ENCODE peak calls at places on chromosome 14, in four cellular contexts. One of them, this sample, is unnamed. For H4K20me1, the result is how much of the 10 kb centered on the place peaks cover.

GRCh38 chr14:54133896-54134295 is 177.3 kb upstream of the BMP4 start:
- DNase-seq in PC-3: peak
- DNase-seq in neural progenitor cell: no peak
- DNase-seq in OCI-LY7: no peak
- DNase-seq in this sample: no peak

GRCh38 chr14:65803886-65804285 is 391.4 kb downstream of the FUT8 start:
- DNase-seq in PC-3: no peak
- DNase-seq in neural progenitor cell: no peak
- DNase-seq in OCI-LY7: no peak
- DNase-seq in this sample: no peak

GRCh38 chr14:106459971-106460730 is 933.8 kb downstream of the TMEM121 start:
- DNase-seq in PC-3: no peak
- DNase-seq in neural progenitor cell: no peak
- DNase-seq in OCI-LY7: peak
- DNase-seq in this sample: no peak

GRCh38 chr14:35747379-35747778 is 61.7 kb downstream of the RALGAPA1 start:
- DNase-seq in PC-3: peak
- DNase-seq in neural progenitor cell: no peak
- DNase-seq in OCI-LY7: no peak
- DNase-seq in this sample: no peak

GRCh38 chr14:49970474-49971147 is 77.7 kb downstream of the ARF6 start:
- DNase-seq in PC-3: no peak
- DNase-seq in neural progenitor cell: no peak
- DNase-seq in OCI-LY7: peak
- DNase-seq in this sample: peak

GRCh38 chr14:24366664-24367505 is 1.1 kb upstream of the NFATC4 start:
- DNase-seq in PC-3: peak
- DNase-seq in neural progenitor cell: peak
- DNase-seq in OCI-LY7: peak
- DNase-seq in this sample: peak

GRCh38 chr14:87432698-87433097 is 560.3 kb downstream of the GALC start:
- DNase-seq in PC-3: no peak
- DNase-seq in neural progenitor cell: no peak
- DNase-seq in OCI-LY7: no peak
- DNase-seq in this sample: no peak

GRCh38 chr14:30209136-30209535 is 281.5 kb upstream of the PRKD1 start:
- DNase-seq in PC-3: no peak
- DNase-seq in neural progenitor cell: no peak
- DNase-seq in OCI-LY7: no peak
- DNase-seq in this sample: no peak

GRCh38 chr14:29536886-29537511 is 390.6 kb downstream of the PRKD1 start:
- DNase-seq in PC-3: peak
- DNase-seq in neural progenitor cell: no peak
- DNase-seq in OCI-LY7: peak
- DNase-seq in this sample: no peak

GRCh38 chr14:95601650-95602049 is 66.8 kb downstream of the GLRX5 start:
- DNase-seq in PC-3: no peak
- DNase-seq in neural progenitor cell: no peak
- DNase-seq in OCI-LY7: no peak
- DNase-seq in this sample: no peak

GRCh38 chr14:99254391-99255009 is 17.5 kb downstream of the BCL11B start:
- DNase-seq in PC-3: no peak
- DNase-seq in neural progenitor cell: no peak
- DNase-seq in OCI-LY7: no peak
- DNase-seq in this sample: no peak

GRCh38 chr14:93648440-93649168 is 139.7 kb downstream of the PRIMA1 start:
- DNase-seq in PC-3: peak
- DNase-seq in neural progenitor cell: peak
- DNase-seq in OCI-LY7: peak
- DNase-seq in this sample: no peak

GRCh38 chr14:91303924-91304229 is 59.4 kb upstream of the GPR68 start:
- DNase-seq in PC-3: no peak
- DNase-seq in neural progenitor cell: no peak
- DNase-seq in OCI-LY7: no peak
- DNase-seq in this sample: no peak

GRCh38 chr14:105144666-105145380 is 23.8 kb downstream of the JAG2 start:
- DNase-seq in PC-3: no peak
- DNase-seq in neural progenitor cell: no peak
- DNase-seq in OCI-LY7: no peak
- DNase-seq in this sample: peak

GRCh38 chr14:54772451-54772881 is 130.2 kb downstream of the GCH1 start:
- DNase-seq in PC-3: peak
- DNase-seq in neural progenitor cell: no peak
- DNase-seq in OCI-LY7: no peak
- DNase-seq in this sample: no peak

GRCh38 chr14:95101736-95102677 is 55.3 kb downstream of the DICER1 start:
- DNase-seq in PC-3: no peak
- DNase-seq in neural progenitor cell: no peak
- DNase-seq in OCI-LY7: no peak
- DNase-seq in this sample: no peak

GRCh38 chr14:39268393-39268792 is 34.7 kb downstream of the MIA2 start:
- DNase-seq in PC-3: peak
- DNase-seq in neural progenitor cell: peak
- DNase-seq in OCI-LY7: peak
- DNase-seq in this sample: no peak

GRCh38 chr14:76348898-76349297 is 27.0 kb upstream of the ESRRB start:
- DNase-seq in PC-3: peak
- DNase-seq in neural progenitor cell: peak
- DNase-seq in OCI-LY7: no peak
- DNase-seq in this sample: no peak

GRCh38 chr14:60196291-60196690 is 31.1 kb upstream of the DHRS7 start:
- DNase-seq in PC-3: peak
- DNase-seq in neural progenitor cell: no peak
- DNase-seq in OCI-LY7: no peak
- DNase-seq in this sample: no peak

GRCh38 chr14:71336488-71337192 is 429.4 kb downstream of the PCNX1 start:
- DNase-seq in PC-3: no peak
- DNase-seq in neural progenitor cell: no peak
- DNase-seq in OCI-LY7: no peak
- DNase-seq in this sample: no peak

GRCh38 chr14:94499673-94500072 is 9.6 kb downstream of the SERPINA12 start:
- DNase-seq in PC-3: no peak
- DNase-seq in neural progenitor cell: no peak
- DNase-seq in OCI-LY7: no peak
- DNase-seq in this sample: no peak

GRCh38 chr14:95136631-95137030 is 20.7 kb downstream of the DICER1 start:
- DNase-seq in PC-3: no peak
- DNase-seq in neural progenitor cell: no peak
- DNase-seq in OCI-LY7: no peak
- DNase-seq in this sample: no peak

GRCh38 chr14:100238419-100239199 is at the start of gene YY1:
- DNase-seq in PC-3: peak
- DNase-seq in neural progenitor cell: peak
- DNase-seq in OCI-LY7: peak
- DNase-seq in this sample: peak

GRCh38 chr14:80956922-80957321 is 1.5 kb downstream of the TSHR start:
- DNase-seq in PC-3: no peak
- DNase-seq in neural progenitor cell: no peak
- DNase-seq in OCI-LY7: peak
- DNase-seq in this sample: no peak

GRCh38 chr14:93044116-93044515 is 71.6 kb downstream of the ITPK1 start:
- DNase-seq in PC-3: peak
- DNase-seq in neural progenitor cell: no peak
- DNase-seq in OCI-LY7: no peak
- DNase-seq in this sample: peak

GRCh38 chr14:94681300-94682060 is 69.3 kb downstream of the SERPINA3 start:
- DNase-seq in PC-3: peak
- DNase-seq in neural progenitor cell: peak
- DNase-seq in OCI-LY7: peak
- DNase-seq in this sample: peak

GRCh38 chr14:50920482-50921225 is 23.6 kb downstream of the PYGL start:
- DNase-seq in PC-3: peak
- DNase-seq in neural progenitor cell: peak
- DNase-seq in OCI-LY7: no peak
- DNase-seq in this sample: peak

GRCh38 chr14:94042433-94043091 is 16.4 kb downstream of the OTUB2 start:
- DNase-seq in PC-3: no peak
- DNase-seq in neural progenitor cell: no peak
- DNase-seq in OCI-LY7: no peak
- DNase-seq in this sample: no peak

GRCh38 chr14:51068268-51068667 is 26.6 kb downstream of the TRIM9 start:
- DNase-seq in PC-3: no peak
- DNase-seq in neural progenitor cell: no peak
- DNase-seq in OCI-LY7: no peak
- DNase-seq in this sample: no peak

GRCh38 chr14:77128414-77128891 is 13.1 kb downstream of the ZDHHC22 start:
- DNase-seq in PC-3: peak
- DNase-seq in neural progenitor cell: no peak
- DNase-seq in OCI-LY7: no peak
- DNase-seq in this sample: no peak

DNA sequence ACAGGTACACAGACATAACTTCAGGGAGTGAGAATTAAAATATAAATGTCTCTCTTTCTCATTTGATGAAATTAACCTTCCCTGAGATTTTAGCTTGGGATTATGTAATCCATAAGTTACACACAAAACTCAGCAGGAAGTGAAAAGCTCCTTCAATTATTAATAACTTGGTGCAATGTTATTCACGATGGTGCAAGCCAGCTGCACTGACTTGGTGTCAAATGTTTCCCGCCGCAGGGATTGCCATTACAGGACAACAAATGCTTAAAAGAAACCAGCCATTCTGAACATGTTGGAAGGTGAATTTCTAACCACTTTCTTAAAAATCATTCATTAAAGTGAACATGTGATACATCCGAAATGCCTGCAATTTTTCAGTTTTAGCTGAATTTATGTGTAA is 250.4 kb downstream of the FOXN3 start:
- DNase-seq in PC-3: no peak
- DNase-seq in neural progenitor cell: no peak
- DNase-seq in OCI-LY7: no peak
- DNase-seq in this sample: no peak
- H3K4me2 ChIP-seq in PC-3: no peak
- H3K4me2 ChIP-seq in neural progenitor cell: no peak
- H3K4me2 ChIP-seq in OCI-LY7: no peak
- H3K4me2 ChIP-seq in this sample: no peak

GRCh38 chr14:102798926-102799325 is 21.7 kb downstream of the TRAF3 start:
- DNase-seq in PC-3: no peak
- DNase-seq in neural progenitor cell: no peak
- DNase-seq in OCI-LY7: no peak
- DNase-seq in this sample: no peak

GRCh38 chr14:102803139-102803538 is 25.9 kb downstream of the TRAF3 start:
- DNase-seq in PC-3: no peak
- DNase-seq in neural progenitor cell: no peak
- DNase-seq in OCI-LY7: no peak
- DNase-seq in this sample: no peak

GRCh38 chr14:102796661-102797190 is 19.5 kb downstream of the TRAF3 start:
- DNase-seq in PC-3: no peak
- DNase-seq in neural progenitor cell: no peak
- DNase-seq in OCI-LY7: no peak
- DNase-seq in this sample: no peak

GRCh38 chr14:102795060-102795925 is 18.0 kb downstream of the TRAF3 start:
- DNase-seq in PC-3: peak
- DNase-seq in neural progenitor cell: peak
- DNase-seq in OCI-LY7: no peak
- DNase-seq in this sample: peak

DNA sequence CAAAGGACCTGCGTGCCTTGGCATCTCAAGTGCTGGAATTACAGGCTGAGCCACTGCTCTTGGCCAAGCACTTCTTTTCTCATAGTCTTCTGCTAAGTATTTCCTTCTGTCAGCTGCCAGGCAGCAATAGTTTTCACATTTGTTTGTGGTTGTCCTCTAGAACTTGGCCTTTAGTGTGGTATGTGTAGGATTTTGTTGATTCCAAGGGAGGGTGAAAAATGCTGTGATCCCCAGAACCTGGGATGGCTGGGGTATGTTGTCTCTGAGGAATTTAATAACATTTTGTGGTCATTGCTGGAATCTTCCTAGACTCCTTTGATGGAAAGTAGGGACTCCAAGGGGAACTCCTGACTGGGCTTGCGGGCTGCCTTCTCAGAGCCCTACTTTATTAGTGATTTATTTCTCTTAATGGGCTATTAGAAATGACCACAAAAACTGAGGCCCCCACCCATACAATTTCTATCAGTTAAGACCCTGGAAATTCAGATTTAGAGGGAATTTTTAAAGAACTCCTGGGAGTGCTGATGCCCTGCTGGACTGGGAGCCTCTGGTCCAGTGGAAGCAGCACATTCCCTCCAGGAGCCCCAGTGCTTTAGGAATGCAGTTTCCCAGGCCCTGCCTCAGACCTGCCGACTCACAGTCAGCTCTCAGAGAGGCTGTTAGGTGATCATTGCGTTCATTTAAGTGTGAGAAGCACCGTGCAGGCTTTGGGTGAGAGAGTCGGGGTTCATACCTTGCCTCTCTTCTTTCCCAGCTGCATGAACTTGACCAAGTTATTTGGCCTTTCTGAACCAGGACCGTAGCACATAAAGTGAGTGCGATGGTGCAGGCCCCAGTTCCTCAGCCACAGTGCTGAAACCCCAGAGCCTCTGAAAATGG is 22.7 kb downstream of the TRAF3 start:
- DNase-seq in PC-3: no peak
- DNase-seq in neural progenitor cell: no peak
- DNase-seq in OCI-LY7: no peak
- DNase-seq in this sample: peak
- H4K20me1 ChIP-seq in PC-3: under half
- H4K20me1 ChIP-seq in neural progenitor cell: under half
- H4K20me1 ChIP-seq in OCI-LY7: under half
- H4K20me1 ChIP-seq in this sample: under half

DNA sequence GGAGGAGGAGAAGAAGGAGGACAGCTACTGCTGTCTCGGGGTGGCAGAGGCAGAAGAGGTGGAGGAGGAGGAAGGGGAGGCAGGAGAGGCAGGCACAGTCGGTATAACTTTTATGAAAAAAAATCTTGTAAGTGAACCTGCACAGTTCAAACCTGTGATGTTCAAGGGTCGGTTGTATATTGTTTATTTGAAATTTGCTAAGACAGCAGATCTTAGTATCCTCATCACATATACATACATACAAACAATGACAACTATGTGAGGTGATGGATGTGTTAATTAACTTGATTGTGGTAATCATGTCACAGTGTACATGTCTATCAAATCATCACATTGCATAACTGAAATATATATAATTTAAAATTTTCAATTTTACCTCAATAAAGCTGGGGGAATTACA is 19.0 kb downstream of the ACTN1 start:
- DNase-seq in PC-3: no peak
- DNase-seq in neural progenitor cell: no peak
- DNase-seq in OCI-LY7: no peak
- DNase-seq in this sample: no peak
- H3K4me2 ChIP-seq in PC-3: no peak
- H3K4me2 ChIP-seq in neural progenitor cell: no peak
- H3K4me2 ChIP-seq in OCI-LY7: no peak
- H3K4me2 ChIP-seq in this sample: no peak

GRCh38 chr14:67940476-67940875 is 120.9 kb downstream of the RAD51B start:
- DNase-seq in PC-3: no peak
- DNase-seq in neural progenitor cell: no peak
- DNase-seq in OCI-LY7: no peak
- DNase-seq in this sample: no peak

GRCh38 chr14:67943947-67944346 is 124.4 kb downstream of the RAD51B start:
- DNase-seq in PC-3: peak
- DNase-seq in neural progenitor cell: peak
- DNase-seq in OCI-LY7: peak
- DNase-seq in this sample: no peak

GRCh38 chr14:67940894-67941455 is 121.4 kb downstream of the RAD51B start:
- DNase-seq in PC-3: peak
- DNase-seq in neural progenitor cell: peak
- DNase-seq in OCI-LY7: no peak
- DNase-seq in this sample: peak

GRCh38 chr14:67942311-67942710 is 122.7 kb downstream of the RAD51B start:
- DNase-seq in PC-3: no peak
- DNase-seq in neural progenitor cell: no peak
- DNase-seq in OCI-LY7: no peak
- DNase-seq in this sample: no peak

GRCh38 chr14:67941456-67942018 is 122.0 kb downstream of the RAD51B start:
- DNase-seq in PC-3: peak
- DNase-seq in neural progenitor cell: peak
- DNase-seq in OCI-LY7: no peak
- DNase-seq in this sample: no peak
- H4K20me1 ChIP-seq in PC-3: under half
- H4K20me1 ChIP-seq in neural progenitor cell: under half
- H4K20me1 ChIP-seq in OCI-LY7: under half
- H4K20me1 ChIP-seq in this sample: under half